ENCODE peak calls at places on chromosomes 3 and 15, in seven cellular contexts. W is foreskin fibroblast, P is GM06990, V is fibroblast of the aortic adventitia, N is thyroid gland, F is MM.1S, T is GM12865. A is an unnamed sample.
A peak's percentile ranks its signal among the peaks of the same experiment; 100 is the strongest.

GRCh38 chr3:188602111-188602510 is 448.2 kb downstream of the LPP start:
- DNase-seq in W (no peak), P (no peak), V (no peak), N (no peak), F (no peak), T (no peak), A (no peak)

GRCh38 chr15:31393441-31394091 is 66.9 kb downstream of the KLF13 start:
- DNase-seq in W (no peak), P (no peak), V (no peak), N (no peak), F (no peak), T (no peak), A (no peak)

GRCh38 chr15:40217166-40217785 is 21.6 kb upstream of the PAK6 start:
- DNase-seq in W (peak; percentile 56), P (no peak), V (peak; percentile 82), N (peak; percentile 40), F (peak; percentile 77), T (peak; percentile 84), A (peak; percentile 36)

GRCh38 chr3:45204136-45204535 is 22.0 kb downstream of the TMEM158 start:
- DNase-seq in W (peak; percentile 42), P (no peak), V (peak; percentile 93), N (no peak), F (no peak), T (no peak), A (no peak)

GRCh38 chr3:168250415-168250861 is 154.7 kb upstream of the GOLIM4 start:
- DNase-seq in W (peak; percentile 4), P (peak; percentile 58), V (peak; percentile 4), N (no peak), F (peak; percentile 52), T (peak; percentile 74), A (no peak)

GRCh38 chr15:23857028-23857641 is 170.0 kb upstream of the NDN start:
- DNase-seq in W (no peak), P (no peak), V (no peak), N (peak; percentile 34), F (peak; percentile 78), T (no peak), A (peak; percentile 59)

GRCh38 chr15:39204031-39204430 is 376.8 kb upstream of the THBS1 start:
- DNase-seq in W (peak; percentile 23), P (no peak), V (no peak), N (no peak), F (no peak), T (no peak), A (no peak)

GRCh38 chr3:43394071-43394501 is 107.7 kb downstream of the SNRK start:
- DNase-seq in W (peak; percentile 19), P (no peak), V (peak; percentile 44), N (peak; percentile 57), F (no peak), T (no peak), A (no peak)

GRCh38 chr15:62809106-62809967 is 233.2 kb upstream of the TPM1 start:
- DNase-seq in W (peak; percentile 42), P (no peak), V (peak; percentile 70), N (no peak), F (no peak), T (no peak), A (no peak)

GRCh38 chr15:52796228-52796521 is 6.0 kb upstream of the ONECUT1 start:
- DNase-seq in W (no peak), P (no peak), V (no peak), N (no peak), F (no peak), T (no peak), A (no peak)

GRCh38 chr3:36904641-36905040 is 40.2 kb downstream of the TRANK1 start:
- DNase-seq in W (no peak), P (no peak), V (peak; percentile 32), N (peak; percentile 12), F (no peak), T (no peak), A (no peak)

GRCh38 chr3:79040701-79041100 is 727.1 kb downstream of the ROBO1 start:
- DNase-seq in W (peak; percentile 73), P (no peak), V (peak; percentile 70), N (no peak), F (no peak), T (no peak), A (no peak)

GRCh38 chr3:53224536-53224935 is 31.3 kb downstream of the TKT start:
- DNase-seq in W (no peak), P (no peak), V (no peak), N (no peak), F (no peak), T (no peak), A (no peak)

GRCh38 chr3:141454906-141455602 is 31.8 kb upstream of the RASA2 start:
- DNase-seq in W (peak; percentile 75), P (no peak), V (peak; percentile 88), N (no peak), F (peak; percentile 85), T (peak; percentile 87), A (no peak)
- TF ChIP-seq CTCF in W (peak; percentile 63), P (peak; percentile 68), V (peak; percentile 75), N (peak; percentile 83), F (peak; percentile 73), T (peak; percentile 67), A (peak; percentile 73)

GRCh38 chr15:68349173-68349572 is 71.6 kb downstream of the FEM1B start:
- DNase-seq in W (peak; percentile 51), P (no peak), V (no peak), N (no peak), F (no peak), T (no peak), A (no peak)

GRCh38 chr15:68346986-68347385 is 69.4 kb downstream of the FEM1B start:
- DNase-seq in W (no peak), P (no peak), V (no peak), N (no peak), F (no peak), T (no peak), A (no peak)

GRCh38 chr15:68347392-68347791 is 69.8 kb downstream of the FEM1B start:
- DNase-seq in W (peak; percentile 68), P (no peak), V (peak; percentile 8), N (no peak), F (no peak), T (no peak), A (no peak)

GRCh38 chr15:68348064-68348463 is 70.5 kb downstream of the FEM1B start:
- DNase-seq in W (no peak), P (no peak), V (peak; percentile 21), N (no peak), F (no peak), T (no peak), A (no peak)

GRCh38 chr15:68348601-68349000 is 71.1 kb downstream of the FEM1B start:
- DNase-seq in W (no peak), P (no peak), V (no peak), N (no peak), F (no peak), T (no peak), A (no peak)
- TF ChIP-seq CTCF in W (no peak), P (no peak), V (no peak), N (no peak), F (no peak), T (no peak), A (no peak)

GRCh38 chr3:30692498-30693130 is 86.2 kb downstream of the TGFBR2 start:
- DNase-seq in W (no peak), P (no peak), V (no peak), N (no peak), F (no peak), T (no peak), A (no peak)
- TF ChIP-seq CTCF in W (no peak), P (no peak), V (no peak), N (no peak), F (no peak), T (no peak), A (no peak)

GRCh38 chr3:84141571-84141970 is 817.2 kb upstream of the CADM2 start:
- DNase-seq in W (no peak), P (no peak), V (no peak), N (no peak), F (no peak), T (no peak), A (no peak)

GRCh38 chr3:84136425-84136824 is 822.4 kb upstream of the CADM2 start:
- DNase-seq in W (no peak), P (no peak), V (no peak), N (no peak), F (no peak), T (no peak), A (no peak)
- TF ChIP-seq CTCF in W (no peak), P (no peak), V (no peak), N (no peak), F (no peak), T (no peak), A (peak; percentile 40)